ENCODE peak calls at places on chromosomes 6 and 20, in four cellular contexts. E, W, P and O are unnamed samples.

GRCh38 chr6:133340557-133340956 is 99.4 kb downstream of the EYA4 start:
- DNase-seq in E (no peak), W (no peak), P (no peak), O (no peak)

GRCh38 chr20:30168025-30168799 is 1089.3 kb upstream of the DEFB115 start:
- DNase-seq in E (no peak), W (peak; percentile 46), P (no peak), O (no peak)

GRCh38 chr6:118320652-118321051 is 227.4 kb upstream of the PLN start:
- DNase-seq in E (no peak), W (no peak), P (peak; percentile 32), O (no peak)

GRCh38 chr20:1934578-1935573 is 39.7 kb downstream of the SIRPA start:
- DNase-seq in E (no peak), W (no peak), P (peak; percentile 89), O (no peak)

GRCh38 chr20:38165089-38165965 is at the start of gene TGM2:
- DNase-seq in E (peak; percentile 87), W (peak; percentile 5), P (no peak), O (no peak)

GRCh38 chr6:150146436-150146835 is 3.6 kb downstream of the PPP1R14C start:
- DNase-seq in E (no peak), W (no peak), P (no peak), O (no peak)

GRCh38 chr20:19249515-19249914 is 37.1 kb downstream of the SLC24A3 start:
- DNase-seq in E (no peak), W (no peak), P (peak; percentile 3), O (no peak)

GRCh38 chr20:19143890-19144289 is 68.6 kb upstream of the SLC24A3 start:
- DNase-seq in E (no peak), W (no peak), P (no peak), O (no peak)

GRCh38 chr6:50992232-50992631 is 173.6 kb downstream of the TFAP2B start:
- DNase-seq in E (no peak), W (no peak), P (no peak), O (no peak)

GRCh38 chr20:57653910-57654309 is 33.7 kb upstream of the ZBP1 start:
- DNase-seq in E (no peak), W (no peak), P (no peak), O (no peak)

GRCh38 chr6:108250240-108250866 is 10.5 kb downstream of the SNX3 start:
- DNase-seq in E (no peak), W (no peak), P (no peak), O (no peak)

GRCh38 chr6:34530753-34531365 is 25.3 kb downstream of the SPDEF start:
- DNase-seq in E (no peak), W (no peak), P (no peak), O (no peak)

GRCh38 chr6:35681298-35681697 is 7.4 kb downstream of the FKBP5 start:
- DNase-seq in E (no peak), W (no peak), P (no peak), O (no peak)

GRCh38 chr20:57399587-57400261 is 8.5 kb downstream of the RBM38 start:
- DNase-seq in E (no peak), W (peak; percentile 41), P (no peak), O (no peak)

GRCh38 chr6:132202569-132202968 is 198.7 kb downstream of the MOXD1 start:
- DNase-seq in E (no peak), W (no peak), P (peak; percentile 33), O (no peak)

GRCh38 chr6:84771732-84772131 is 7.3 kb upstream of the TBX18 start:
- DNase-seq in E (no peak), W (no peak), P (no peak), O (no peak)

GRCh38 chr6:146650799-146651481 is 52.2 kb downstream of the ADGB start:
- DNase-seq in E (no peak), W (no peak), P (no peak), O (no peak)

GRCh38 chr6:116206231-116206903 is 47.5 kb downstream of the TSPYL4 start:
- DNase-seq in E (no peak), W (no peak), P (no peak), O (no peak)

GRCh38 chr6:36685198-36685919 is 6.8 kb downstream of the CDKN1A start:
- DNase-seq in E (no peak), W (no peak), P (no peak), O (no peak)

GRCh38 chr6:36685926-36686667 is 7.6 kb downstream of the CDKN1A start:
- DNase-seq in E (no peak), W (no peak), P (peak; percentile 43), O (no peak)

GRCh38 chr6:36683656-36684446 is 5.3 kb downstream of the CDKN1A start:
- DNase-seq in E (peak; percentile 83), W (no peak), P (no peak), O (no peak)

GRCh38 chr6:36683145-36683655 is 4.7 kb downstream of the CDKN1A start:
- DNase-seq in E (no peak), W (no peak), P (no peak), O (no peak)

DNA sequence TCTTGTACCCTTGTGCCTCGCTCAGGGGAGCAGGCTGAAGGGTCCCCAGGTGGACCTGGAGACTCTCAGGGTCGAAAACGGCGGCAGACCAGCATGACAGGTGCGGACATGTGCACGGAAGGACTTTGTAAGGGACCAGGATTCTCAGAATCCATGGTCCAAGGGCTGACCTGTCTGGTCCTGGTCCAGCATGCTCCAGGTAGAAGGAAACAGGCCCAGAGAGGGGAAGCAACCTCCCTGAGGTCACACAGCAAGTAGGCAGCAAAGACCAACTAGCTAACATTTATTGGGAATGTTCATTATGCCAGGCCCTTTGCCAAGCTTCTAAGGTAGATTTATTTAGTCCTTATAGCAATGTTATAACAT is 5.9 kb downstream of the CDKN1A start:
- DNase-seq in E (no peak), W (no peak), P (no peak), O (no peak)
- H3K4me1 ChIP-seq in E (peaks cover 36% of the 10 kb centered on the region), W (peaks cover 24% of the 10 kb centered on the region), P (no peaks in the 10 kb centered on the region), O (peaks cover 13% of the 10 kb centered on the region)

GRCh38 chr6:52361945-52362442 is at the start of gene PAQR8:
- DNase-seq in E (no peak), W (peak; percentile 89), P (peak; percentile 33), O (peak; percentile 27)
- H3K4me1 ChIP-seq in E (peaks cover 62% of the 10 kb centered on the region), W (peaks cover 35% of the 10 kb centered on the region), P (no peaks in the 10 kb centered on the region), O (no peaks in the 10 kb centered on the region)

DNA sequence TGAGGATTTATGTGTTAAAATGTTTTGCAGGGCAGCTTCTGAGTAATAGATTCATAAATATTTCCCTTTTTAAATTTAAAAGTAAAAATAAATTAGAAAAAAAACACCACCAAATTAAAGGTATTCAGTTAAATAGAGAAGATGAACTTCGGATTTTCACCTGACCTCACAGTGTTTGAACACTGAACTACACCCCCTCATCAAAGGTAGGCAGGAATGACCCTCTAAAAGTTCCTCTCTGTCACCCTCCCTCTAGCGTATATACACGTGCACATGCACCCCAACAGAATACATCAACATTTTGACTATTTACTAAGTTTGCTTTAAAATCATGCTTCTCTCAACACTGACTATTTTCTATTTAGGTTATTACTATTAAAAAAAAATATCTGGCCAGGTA is 528.3 kb downstream of the QKI start:
- DNase-seq in E (no peak), W (no peak), P (no peak), O (no peak)
- H3K4me1 ChIP-seq in E (no peaks in the 10 kb centered on the region), W (no peaks in the 10 kb centered on the region), P (no peaks in the 10 kb centered on the region), O (no peaks in the 10 kb centered on the region)

GRCh38 chr6:57220083-57220703 is 1.9 kb downstream of the RAB23 start:
- DNase-seq in E (no peak), W (no peak), P (no peak), O (no peak)
- H3K4me1 ChIP-seq in E (peaks cover 31% of the 10 kb centered on the region), W (peaks cover under 1% of the 10 kb centered on the region), P (no peaks in the 10 kb centered on the region), O (no peaks in the 10 kb centered on the region)

DNA sequence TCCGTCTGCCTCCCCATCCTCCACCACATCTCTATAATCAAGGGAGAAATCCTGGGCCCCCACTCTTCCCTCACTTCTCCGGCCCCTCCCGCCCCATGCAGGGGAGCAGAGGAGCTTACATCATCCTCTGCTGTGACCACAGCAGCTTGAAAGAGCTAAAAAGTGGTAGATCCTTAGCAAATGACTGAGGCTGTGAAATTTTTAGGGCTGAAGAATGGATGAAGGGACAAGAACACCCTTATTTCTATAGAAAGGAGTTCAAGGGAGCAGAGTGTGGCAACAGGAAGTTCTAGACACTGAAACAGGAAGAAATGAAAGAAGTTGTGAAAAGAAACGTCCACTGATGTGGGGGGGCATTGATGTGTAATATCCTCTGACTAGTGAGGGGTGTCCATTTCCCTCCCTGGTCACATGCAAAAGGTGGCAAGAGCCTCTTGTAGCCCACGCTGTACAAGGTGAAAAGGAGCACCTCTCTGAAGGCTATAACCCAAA is 380.2 kb upstream of the JARID2 start:
- DNase-seq in E (no peak), W (no peak), P (no peak), O (no peak)
- H3K4me1 ChIP-seq in E (no peaks in the 10 kb centered on the region), W (peaks cover 17% of the 10 kb centered on the region), P (no peaks in the 10 kb centered on the region), O (no peaks in the 10 kb centered on the region)